ENCODE peak calls at places on chromosomes 16 and 17, in nine cellular contexts. O is BE2C, V is RWPE1, C is stomach, F is ovary, M is mammary epithelial cell, K is AG09309, W is HFFc6, E is A549. N is an unnamed sample.

GRCh38 chr17:72518810-72519597 is 398.2 kb downstream of the SOX9 start:
- DNase-seq in K (no peak), F (no peak), E (peak; percentile 84), C (peak; percentile 76), M (no peak), O (no peak), V (no peak), W (no peak), N (no peak)

GRCh38 chr17:18041776-18042175 is 2.6 kb downstream of the GID4 start:
- DNase-seq in W (peak; percentile 80), V (peak; percentile 30), E (peak; percentile 25), O (no peak), M (peak; percentile 82), C (no peak), K (peak; percentile 78), F (no peak), N (peak; percentile 93)

GRCh38 chr16:50881331-50881830 is 139.5 kb downstream of the CYLD start:
- DNase-seq in E (no peak), V (no peak), K (no peak), W (no peak), O (no peak), C (no peak), M (no peak), F (no peak), N (no peak)

GRCh38 chr17:65163990-65164495 is 26.9 kb downstream of the RGS9 start:
- DNase-seq in C (peak; percentile 41), V (peak; percentile 44), M (peak; percentile 59), O (peak; percentile 15), W (peak; percentile 70), E (peak; percentile 70), K (no peak), F (no peak), N (peak; percentile 66)

GRCh38 chr17:72632026-72632684 is 460.3 kb downstream of the SLC39A11 start:
- DNase-seq in C (peak; percentile 35), O (peak; percentile 69), F (no peak), W (no peak), V (no peak), K (no peak), E (peak; percentile 85), M (no peak), N (no peak)

GRCh38 chr17:17443173-17443572 is 33.6 kb upstream of the MED9 start:
- DNase-seq in C (no peak), K (no peak), V (no peak), W (no peak), E (no peak), O (no peak), F (no peak), M (no peak), N (peak; percentile 56)

GRCh38 chr16:80526418-80527061 is 14.3 kb upstream of the DYNLRB2 start:
- DNase-seq in O (peak; percentile 32), C (peak; percentile 48), W (peak; percentile 48), V (peak; percentile 52), M (peak; percentile 43), F (peak; percentile 45), K (peak; percentile 25), E (peak; percentile 62), N (peak; percentile 65)

GRCh38 chr16:14486520-14487303 is 143.3 kb downstream of the PARN start:
- DNase-seq in M (peak; percentile 87), F (peak; percentile 84), E (peak; percentile 93), K (peak; percentile 79), O (peak; percentile 79), W (peak; percentile 95), C (peak; percentile 92), V (peak; percentile 86), N (peak; percentile 97)

GRCh38 chr17:17111401-17112393 is 69.4 kb downstream of the MPRIP start:
- DNase-seq in O (no peak), C (no peak), F (no peak), E (no peak), K (no peak), W (no peak), M (no peak), V (no peak), N (no peak)

GRCh38 chr17:55462711-55463110 is 41.1 kb upstream of the MMD start:
- DNase-seq in O (no peak), C (no peak), E (no peak), K (no peak), W (no peak), V (no peak), F (no peak), M (no peak), N (no peak)

GRCh38 chr17:82333279-82334171 is at the start of gene SECTM1:
- DNase-seq in O (peak; percentile 26), W (peak; percentile 51), M (no peak), C (peak; percentile 60), F (peak; percentile 82), V (peak; percentile 50), K (no peak), E (no peak), N (peak; percentile 56)

GRCh38 chr16:89330177-89330856 is 112.8 kb downstream of the ZNF778 start:
- DNase-seq in E (peak; percentile 89), K (no peak), C (peak; percentile 66), O (no peak), F (peak; percentile 43), V (peak; percentile 90), W (no peak), M (peak; percentile 79), N (no peak)

GRCh38 chr16:89334050-89334449 is 116.5 kb downstream of the ZNF778 start:
- DNase-seq in F (peak; percentile 27), W (no peak), C (no peak), K (no peak), E (no peak), V (no peak), M (no peak), O (no peak), N (no peak)

GRCh38 chr16:89334461-89334860 is 117.0 kb downstream of the ZNF778 start:
- DNase-seq in K (no peak), C (no peak), V (no peak), E (no peak), F (peak; percentile 42), W (no peak), O (no peak), M (no peak), N (no peak)

GRCh38 chr16:89331371-89332109 is 114.0 kb downstream of the ZNF778 start:
- DNase-seq in W (no peak), V (no peak), F (peak; percentile 16), M (no peak), K (no peak), O (no peak), C (no peak), E (no peak), N (peak; percentile 30)

GRCh38 chr16:89332248-89333245 is 115.0 kb downstream of the ZNF778 start:
- DNase-seq in C (no peak), W (no peak), V (no peak), M (no peak), F (peak; percentile 24), K (no peak), E (no peak), O (no peak), N (no peak)
- TF ChIP-seq CTCF in C (no peak), W (no peak), V (no peak), M (no peak), F (no peak), K (no peak), E (no peak), O (no peak), N (peak; percentile 6)

DNA sequence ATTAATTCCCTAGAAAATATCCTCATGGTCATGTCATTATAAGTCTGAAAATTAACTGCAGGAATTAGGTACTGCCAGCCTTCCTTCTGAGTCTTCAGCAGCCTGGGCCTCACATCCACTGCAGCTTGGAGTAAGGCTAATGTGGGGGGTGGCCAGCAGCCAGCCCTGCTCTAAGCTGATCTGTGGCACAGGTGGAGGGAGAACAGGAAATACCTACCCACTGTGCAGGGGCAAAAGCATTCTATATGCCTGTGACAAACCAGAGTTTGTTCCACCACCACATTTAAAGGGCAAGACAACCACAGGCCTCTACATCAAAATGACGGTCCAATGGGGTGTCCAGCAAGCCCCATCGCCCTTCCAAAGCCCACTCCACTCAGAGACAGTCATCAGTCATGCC is 9.4 kb downstream of the NPRL3 start:
- DNase-seq in W (no peak), F (no peak), O (no peak), E (no peak), M (no peak), V (no peak), C (no peak), K (no peak), N (no peak)
- TF ChIP-seq CTCF in W (no peak), F (no peak), O (no peak), E (no peak), M (no peak), V (no peak), C (no peak), K (no peak), N (no peak)

DNA sequence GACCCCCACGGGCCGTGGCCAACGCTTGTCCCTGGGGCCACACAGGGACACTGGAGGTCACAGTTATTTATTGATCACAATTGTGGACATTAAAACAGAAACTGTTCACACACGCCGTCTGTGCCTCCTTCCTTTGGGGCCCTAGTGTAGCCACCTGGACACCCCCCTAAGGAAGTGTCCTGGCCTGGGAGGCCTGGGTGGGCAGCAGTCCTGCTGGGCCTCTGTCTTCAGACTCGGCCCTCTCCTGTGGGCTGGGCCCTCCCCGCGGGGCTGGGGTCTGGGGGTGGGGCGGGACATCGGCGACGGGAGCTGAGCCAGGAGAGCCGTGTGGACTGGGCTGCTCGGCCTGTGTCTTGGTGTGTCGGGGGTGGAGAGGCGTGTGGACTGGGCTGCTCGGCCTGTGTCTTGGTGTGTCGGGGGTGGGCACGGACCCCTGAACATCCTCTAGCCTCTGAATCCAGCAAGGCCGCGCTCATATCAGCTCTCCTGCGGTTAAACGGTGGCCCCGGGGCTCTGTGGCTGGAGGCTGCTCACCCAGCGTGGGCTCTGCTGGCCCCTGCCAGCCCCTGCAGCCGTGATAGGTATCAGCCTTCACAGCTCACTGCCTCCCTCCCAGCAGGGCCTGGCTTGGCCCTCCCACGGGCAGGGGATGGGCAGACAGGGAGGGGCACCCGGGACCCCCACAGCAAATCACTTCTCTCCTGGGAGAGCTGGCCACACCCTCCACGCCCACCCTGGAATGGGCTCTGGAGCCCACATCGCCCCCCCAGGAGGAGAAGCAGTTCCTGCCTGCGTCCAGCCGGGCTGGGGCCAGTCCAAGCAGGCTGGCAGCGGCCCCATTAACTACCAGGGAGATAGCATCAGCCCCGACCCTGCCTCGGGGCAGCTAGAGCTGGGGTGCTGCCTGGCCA is 1.1 kb upstream of the NHLRC4 start:
- DNase-seq in E (no peak), K (no peak), O (peak; percentile 97), F (peak; percentile 84), W (no peak), C (no peak), V (no peak), M (no peak), N (no peak)
- TF ChIP-seq CTCF in E (no peak), K (no peak), O (no peak), F (no peak), W (no peak), C (no peak), V (no peak), M (no peak), N (no peak)

GRCh38 chr17:43766413-43767052 is 7.9 kb upstream of the SOST start:
- DNase-seq in E (peak; percentile 76), W (peak; percentile 17), V (peak; percentile 56), M (no peak), O (peak; percentile 69), F (no peak), C (peak; percentile 71), K (no peak), N (peak; percentile 47)
- TF ChIP-seq CTCF in E (peak; percentile 96), W (peak; percentile 94), V (peak; percentile 91), M (peak; percentile 95), O (peak; percentile 90), F (peak; percentile 48), C (no peak), K (peak; percentile 87), N (peak; percentile 83)

GRCh38 chr17:75927286-75927922 is 13.4 kb downstream of the FBF1 start:
- DNase-seq in E (peak; percentile 62), O (peak; percentile 46), K (no peak), W (no peak), F (no peak), V (peak; percentile 10), C (peak; percentile 54), M (peak; percentile 9), N (peak; percentile 13)
- TF ChIP-seq CTCF in E (peak; percentile 32), O (peak; percentile 37), K (peak; percentile 34), W (peak; percentile 65), F (no peak), V (no peak), C (no peak), M (no peak), N (peak; percentile 29)

N was measured in AG10803.